ENCODE peak calls at places on chromosomes 6 and 20, in eight cellular contexts. Z is activated T-cell treated with anti-CD3 and anti-CD28 coated beads, Interleukin-2, amount 50 U/mL, for 1 hour; F is activated naive CD8-positive, alpha-beta T cell treated with anti-CD3 and anti-CD28 coated beads for 36 hours; P is mucosa of gallbladder; B is T-helper 1 cell; I is AG20443; V is iPS-NIHi11; A is AG10803. C is an unnamed sample.

GRCh38 chr20:3970016-3970415 is 45.3 kb downstream of the RNF24 start:
- DNase-seq in Z (no peak), F (no peak), P (no peak), B (no peak), I (no peak), V (peak), A (no peak), C (no peak)

GRCh38 chr6:88975369-88975768 is 12.0 kb upstream of the RNGTT start:
- DNase-seq in Z (no peak), F (no peak), P (no peak), B (no peak), I (no peak), V (no peak), A (no peak), C (no peak)

GRCh38 chr6:34566830-34567546 is 10.9 kb upstream of the SPDEF start:
- DNase-seq in Z (no peak), F (no peak), P (no peak), B (no peak), I (no peak), V (no peak), A (no peak), C (no peak)

GRCh38 chr6:160394654-160395035 is 46.5 kb downstream of the SLC22A3 start:
- DNase-seq in Z (no peak), F (no peak), P (no peak), B (no peak), I (no peak), V (no peak), A (no peak), C (no peak)

GRCh38 chr20:32045999-32046398 is 6.0 kb upstream of the HCK start:
- DNase-seq in Z (no peak), F (no peak), P (no peak), B (no peak), I (no peak), V (no peak), A (no peak), C (no peak)

GRCh38 chr20:40497781-40498691 is 191.0 kb downstream of the MAFB start:
- DNase-seq in Z (no peak), F (no peak), P (no peak), B (no peak), I (no peak), V (no peak), A (peak), C (no peak)

GRCh38 chr6:118562959-118563358 is 14.9 kb downstream of the PLN start:
- DNase-seq in Z (no peak), F (no peak), P (no peak), B (no peak), I (peak), V (no peak), A (peak), C (no peak)

GRCh38 chr6:78598966-78599365 is 268.4 kb upstream of the IRAK1BP1 start:
- DNase-seq in Z (no peak), F (no peak), P (peak), B (no peak), I (peak), V (peak), A (peak), C (no peak)

GRCh38 chr6:19848465-19848864 is 11.3 kb downstream of the ID4 start:
- DNase-seq in Z (no peak), F (no peak), P (no peak), B (no peak), I (no peak), V (no peak), A (peak), C (no peak)

GRCh38 chr6:157535354-157536217 is 154.6 kb downstream of the ZDHHC14 start:
- DNase-seq in Z (no peak), F (peak), P (no peak), B (no peak), I (peak), V (no peak), A (peak), C (no peak)

GRCh38 chr20:10711903-10712373 is 38.1 kb upstream of the JAG1 start:
- DNase-seq in Z (no peak), F (no peak), P (no peak), B (no peak), I (no peak), V (no peak), A (no peak), C (no peak)

GRCh38 chr6:36594816-36595167 is 630 bp downstream of the SRSF3 start:
- DNase-seq in Z (no peak), F (no peak), P (no peak), B (no peak), I (no peak), V (no peak), A (no peak), C (no peak)

GRCh38 chr20:23125625-23126191 is 39.6 kb upstream of the CD93 start:
- DNase-seq in Z (no peak), F (no peak), P (no peak), B (no peak), I (no peak), V (no peak), A (peak), C (no peak)

GRCh38 chr6:86526238-86526637 is 411.1 kb upstream of the HTR1E start:
- DNase-seq in Z (no peak), F (no peak), P (no peak), B (no peak), I (no peak), V (no peak), A (no peak), C (no peak)

GRCh38 chr20:39290575-39290974 is 328.4 kb downstream of the DHX35 start:
- DNase-seq in Z (no peak), F (no peak), P (no peak), B (no peak), I (no peak), V (no peak), A (no peak), C (no peak)

GRCh38 chr6:5084787-5085637 is at the start of gene PPP1R3G:
- DNase-seq in Z (no peak), F (peak), P (peak), B (no peak), I (peak), V (peak), A (peak), C (peak)